ENCODE peak calls at places on chromosomes 13 and 19, in six cellular contexts. One of them, this sample, is unnamed.
A peak's percentile ranks its signal among the peaks of the same experiment; 100 is the strongest.

GRCh38 chr13:99265823-99266426 is 7.7 kb upstream of the GPR18 start:
- DNase-seq in NCI-H82: peak; percentile 80
- DNase-seq in psoas muscle: no peak
- DNase-seq in omental fat pad: no peak
- DNase-seq in activated CD4-positive, alpha-beta T cell treated with anti-CD3 and anti-CD28 coated beads, Interleukin-2, amount 10 ng/mL, durations not matched to agents 24 days and 14 days: peak; percentile 78
- DNase-seq in naive thymus-derived CD8-positive, alpha-beta T cell: no peak
- DNase-seq in this sample: no peak

GRCh38 chr19:10389863-10390262 is 9.5 kb upstream of the TYK2 start:
- DNase-seq in psoas muscle: no peak
- DNase-seq in naive thymus-derived CD8-positive, alpha-beta T cell: no peak
- DNase-seq in omental fat pad: no peak
- DNase-seq in activated CD4-positive, alpha-beta T cell treated with anti-CD3 and anti-CD28 coated beads, Interleukin-2, amount 10 ng/mL, durations not matched to agents 24 days and 14 days: peak; percentile 71
- DNase-seq in NCI-H82: peak; percentile 32
- DNase-seq in this sample: no peak

GRCh38 chr19:40933025-40933424 is 51.0 kb upstream of the CYP2A7 start:
- DNase-seq in psoas muscle: no peak
- DNase-seq in naive thymus-derived CD8-positive, alpha-beta T cell: no peak
- DNase-seq in omental fat pad: no peak
- DNase-seq in activated CD4-positive, alpha-beta T cell treated with anti-CD3 and anti-CD28 coated beads, Interleukin-2, amount 10 ng/mL, durations not matched to agents 24 days and 14 days: no peak
- DNase-seq in NCI-H82: peak; percentile 16
- DNase-seq in this sample: no peak

GRCh38 chr19:48819366-48819816 is 8.6 kb upstream of the BCAT2 start:
- DNase-seq in omental fat pad: peak; percentile 45
- DNase-seq in NCI-H82: no peak
- DNase-seq in psoas muscle: peak; percentile 96
- DNase-seq in naive thymus-derived CD8-positive, alpha-beta T cell: no peak
- DNase-seq in activated CD4-positive, alpha-beta T cell treated with anti-CD3 and anti-CD28 coated beads, Interleukin-2, amount 10 ng/mL, durations not matched to agents 24 days and 14 days: no peak
- DNase-seq in this sample: peak; percentile 93

GRCh38 chr13:93775507-93776108 is 549.0 kb downstream of the GPC6 start:
- DNase-seq in activated CD4-positive, alpha-beta T cell treated with anti-CD3 and anti-CD28 coated beads, Interleukin-2, amount 10 ng/mL, durations not matched to agents 24 days and 14 days: no peak
- DNase-seq in psoas muscle: no peak
- DNase-seq in NCI-H82: no peak
- DNase-seq in omental fat pad: no peak
- DNase-seq in naive thymus-derived CD8-positive, alpha-beta T cell: no peak
- DNase-seq in this sample: no peak

GRCh38 chr19:49339364-49340068 is 4.3 kb downstream of the CD37 start:
- DNase-seq in activated CD4-positive, alpha-beta T cell treated with anti-CD3 and anti-CD28 coated beads, Interleukin-2, amount 10 ng/mL, durations not matched to agents 24 days and 14 days: no peak
- DNase-seq in naive thymus-derived CD8-positive, alpha-beta T cell: no peak
- DNase-seq in omental fat pad: peak; percentile 54
- DNase-seq in NCI-H82: peak; percentile 95
- DNase-seq in psoas muscle: peak; percentile 90
- DNase-seq in this sample: peak; percentile 92

GRCh38 chr19:53511933-53512374 is 26.0 kb upstream of the ZNF331 start:
- DNase-seq in NCI-H82: peak; percentile 77
- DNase-seq in activated CD4-positive, alpha-beta T cell treated with anti-CD3 and anti-CD28 coated beads, Interleukin-2, amount 10 ng/mL, durations not matched to agents 24 days and 14 days: peak; percentile 74
- DNase-seq in omental fat pad: peak; percentile 47
- DNase-seq in psoas muscle: peak; percentile 63
- DNase-seq in naive thymus-derived CD8-positive, alpha-beta T cell: peak; percentile 41
- DNase-seq in this sample: peak; percentile 71

GRCh38 chr13:72514141-72514540 is 213.3 kb downstream of the MZT1 start:
- DNase-seq in activated CD4-positive, alpha-beta T cell treated with anti-CD3 and anti-CD28 coated beads, Interleukin-2, amount 10 ng/mL, durations not matched to agents 24 days and 14 days: no peak
- DNase-seq in psoas muscle: no peak
- DNase-seq in NCI-H82: no peak
- DNase-seq in omental fat pad: no peak
- DNase-seq in naive thymus-derived CD8-positive, alpha-beta T cell: no peak
- DNase-seq in this sample: no peak

GRCh38 chr13:41458187-41458938 is 1.0 kb downstream of the RGCC start:
- DNase-seq in activated CD4-positive, alpha-beta T cell treated with anti-CD3 and anti-CD28 coated beads, Interleukin-2, amount 10 ng/mL, durations not matched to agents 24 days and 14 days: peak; percentile 88
- DNase-seq in psoas muscle: peak; percentile 59
- DNase-seq in naive thymus-derived CD8-positive, alpha-beta T cell: peak; percentile 61
- DNase-seq in omental fat pad: no peak
- DNase-seq in NCI-H82: peak; percentile 50
- DNase-seq in this sample: peak; percentile 77

GRCh38 chr13:97515643-97516042 is 81.7 kb downstream of the RAP2A start:
- DNase-seq in psoas muscle: no peak
- DNase-seq in NCI-H82: no peak
- DNase-seq in activated CD4-positive, alpha-beta T cell treated with anti-CD3 and anti-CD28 coated beads, Interleukin-2, amount 10 ng/mL, durations not matched to agents 24 days and 14 days: no peak
- DNase-seq in omental fat pad: no peak
- DNase-seq in naive thymus-derived CD8-positive, alpha-beta T cell: no peak
- DNase-seq in this sample: no peak

GRCh38 chr13:37595162-37595561 is 3.4 kb downstream of the POSTN start:
- DNase-seq in naive thymus-derived CD8-positive, alpha-beta T cell: no peak
- DNase-seq in psoas muscle: no peak
- DNase-seq in activated CD4-positive, alpha-beta T cell treated with anti-CD3 and anti-CD28 coated beads, Interleukin-2, amount 10 ng/mL, durations not matched to agents 24 days and 14 days: no peak
- DNase-seq in omental fat pad: no peak
- DNase-seq in NCI-H82: no peak
- DNase-seq in this sample: no peak

GRCh38 chr19:16447015-16447384 is 24.8 kb downstream of the EPS15L1 start:
- DNase-seq in omental fat pad: peak; percentile 62
- DNase-seq in naive thymus-derived CD8-positive, alpha-beta T cell: no peak
- DNase-seq in NCI-H82: no peak
- DNase-seq in psoas muscle: peak; percentile 88
- DNase-seq in activated CD4-positive, alpha-beta T cell treated with anti-CD3 and anti-CD28 coated beads, Interleukin-2, amount 10 ng/mL, durations not matched to agents 24 days and 14 days: peak; percentile 69
- DNase-seq in this sample: peak; percentile 90

GRCh38 chr19:53903055-53903680 is 5.9 kb upstream of the CACNG7 start:
- DNase-seq in omental fat pad: no peak
- DNase-seq in activated CD4-positive, alpha-beta T cell treated with anti-CD3 and anti-CD28 coated beads, Interleukin-2, amount 10 ng/mL, durations not matched to agents 24 days and 14 days: peak; percentile 87
- DNase-seq in naive thymus-derived CD8-positive, alpha-beta T cell: no peak
- DNase-seq in NCI-H82: no peak
- DNase-seq in psoas muscle: peak; percentile 10
- DNase-seq in this sample: no peak

This sample was measured in upper lobe of right lung.